ENCODE peak calls at places on chromosome 12, in five cellular contexts. V, W, D, Z and L are unnamed samples. For H3K4me1, the result is how much of the 10 kb centered on the place peaks cover.

GRCh38 chr12:58007875-58008274 is 66.5 kb downstream of the ATP23 start:
- DNase-seq in W (no peak), Z (no peak), V (no peak), D (no peak), L (no peak)

GRCh38 chr12:49232940-49233841 is 31.7 kb upstream of the TUBA1C start:
- DNase-seq in Z (peak), W (peak), V (peak), D (peak), L (peak)

GRCh38 chr12:130737731-130738130 is 21.6 kb upstream of the RIMBP2 start:
- DNase-seq in V (no peak), Z (no peak), W (no peak), D (no peak), L (no peak)

GRCh38 chr12:57221169-57221917 is 4.7 kb downstream of the NXPH4 start:
- DNase-seq in V (no peak), D (no peak), W (no peak), Z (no peak), L (no peak)

GRCh38 chr12:51524386-51524901 is 66.6 kb upstream of the SCN8A start:
- DNase-seq in D (no peak), V (no peak), W (no peak), Z (no peak), L (no peak)

GRCh38 chr12:111937429-111937828 is 75.5 kb downstream of the TMEM116 start:
- DNase-seq in W (no peak), Z (no peak), D (no peak), V (no peak), L (no peak)

GRCh38 chr12:9699898-9700605 is 30.5 kb downstream of the CLEC2D start:
- DNase-seq in Z (no peak), W (no peak), D (no peak), V (no peak), L (no peak)

GRCh38 chr12:78260976-78261375 is 430.3 kb downstream of the NAV3 start:
- DNase-seq in W (no peak), V (no peak), Z (no peak), D (no peak), L (no peak)

GRCh38 chr12:114695305-114695592 is 11.3 kb upstream of the TBX3 start:
- DNase-seq in V (no peak), W (no peak), D (no peak), Z (no peak), L (no peak)

GRCh38 chr12:103387385-103387784 is 108.4 kb downstream of the C12orf42 start:
- DNase-seq in V (no peak), Z (no peak), W (no peak), D (no peak), L (no peak)

GRCh38 chr12:74021937-74022336 is 515.7 kb upstream of the ATXN7L3B start:
- DNase-seq in D (peak), Z (no peak), W (no peak), V (peak), L (no peak)

GRCh38 chr12:48815281-48816110 is 2.8 kb upstream of the CACNB3 start:
- DNase-seq in V (peak), W (peak), Z (peak), D (peak), L (peak)

GRCh38 chr12:85843606-85844325 is 7.6 kb upstream of the RASSF9 start:
- DNase-seq in Z (no peak), D (no peak), V (no peak), W (no peak), L (no peak)

GRCh38 chr12:125399489-125399888 is 334.3 kb downstream of the AACS start:
- DNase-seq in V (no peak), D (no peak), Z (no peak), W (no peak), L (no peak)

GRCh38 chr12:59077153-59077930 is 157.0 kb upstream of the LRIG3 start:
- DNase-seq in V (peak), D (peak), Z (no peak), W (no peak), L (no peak)

GRCh38 chr12:95788637-95789036 is 1.9 kb downstream of the NTN4 start:
- DNase-seq in W (no peak), V (no peak), D (no peak), Z (no peak), L (no peak)

GRCh38 chr12:42922512-42922865 is 332.9 kb upstream of the PRICKLE1 start:
- DNase-seq in W (no peak), D (no peak), V (no peak), Z (no peak), L (no peak)

GRCh38 chr12:85445060-85445938 is 165.3 kb downstream of the ALX1 start:
- DNase-seq in W (no peak), D (peak), V (no peak), Z (no peak), L (no peak)

GRCh38 chr12:44654641-44655625 is 221.2 kb downstream of the NELL2 start:
- DNase-seq in Z (no peak), V (no peak), W (no peak), D (no peak), L (no peak)

GRCh38 chr12:67472551-67472950 is 176.0 kb upstream of the DYRK2 start:
- DNase-seq in Z (peak), W (peak), V (no peak), D (no peak), L (no peak)

GRCh38 chr12:21296751-21297406 is 37.8 kb downstream of the SLCO1A2 start:
- DNase-seq in W (no peak), Z (no peak), D (no peak), V (peak), L (no peak)

GRCh38 chr12:20457582-20457981 is 89.2 kb downstream of the PDE3A start:
- DNase-seq in Z (no peak), V (no peak), W (no peak), D (no peak), L (no peak)

GRCh38 chr12:16939871-16940306 is 333.9 kb upstream of the LMO3 start:
- DNase-seq in W (no peak), V (peak), D (peak), Z (no peak), L (peak)

GRCh38 chr12:55619352-55620138 is 17.1 kb upstream of the OR10P1 start:
- DNase-seq in W (no peak), Z (peak), V (peak), D (peak), L (no peak)

GRCh38 chr12:79360936-79361335 is 329.8 kb downstream of the PAWR start:
- DNase-seq in V (peak), W (no peak), D (no peak), Z (no peak), L (no peak)

GRCh38 chr12:96510306-96510764 is 21.0 kb downstream of the CFAP54 start:
- DNase-seq in W (no peak), D (no peak), V (no peak), Z (peak), L (no peak)

GRCh38 chr12:106767954-106768501 is 6.5 kb upstream of the RIC8B start:
- DNase-seq in V (peak), Z (no peak), D (no peak), W (no peak), L (no peak)

GRCh38 chr12:114684098-114684869 is at the start of gene TBX3:
- DNase-seq in V (peak), W (peak), D (peak), Z (peak), L (peak)

GRCh38 chr12:130819248-130819576 is 19.8 kb downstream of the STX2 start:
- DNase-seq in D (no peak), W (no peak), Z (no peak), V (no peak), L (no peak)

GRCh38 chr12:50166776-50167025 is 468 bp downstream of the CERS5 start:
- DNase-seq in Z (peak), D (peak), V (no peak), W (no peak), L (no peak)

GRCh38 chr12:25725874-25726273 is 172.8 kb upstream of the LMNTD1 start:
- DNase-seq in D (no peak), Z (no peak), W (no peak), V (no peak), L (no peak)

GRCh38 chr12:20350495-20350894 is 17.8 kb upstream of the PDE3A start:
- DNase-seq in D (no peak), V (no peak), Z (no peak), W (no peak), L (no peak)

GRCh38 chr12:84701966-84702365 is 210.6 kb downstream of the SLC6A15 start:
- DNase-seq in W (no peak), D (no peak), Z (no peak), V (no peak), L (no peak)

GRCh38 chr12:118714051-118714460 is 267.3 kb upstream of the SRRM4 start:
- DNase-seq in D (peak), W (no peak), V (peak), Z (peak), L (no peak)

GRCh38 chr12:54282949-54283593 is 2.5 kb downstream of the HNRNPA1 start:
- DNase-seq in D (peak), V (peak), Z (no peak), W (no peak), L (no peak)
- H3K4me1 ChIP-seq in D (under half), V (half or more), Z (under half), W (half or more), L (half or more)

DNA sequence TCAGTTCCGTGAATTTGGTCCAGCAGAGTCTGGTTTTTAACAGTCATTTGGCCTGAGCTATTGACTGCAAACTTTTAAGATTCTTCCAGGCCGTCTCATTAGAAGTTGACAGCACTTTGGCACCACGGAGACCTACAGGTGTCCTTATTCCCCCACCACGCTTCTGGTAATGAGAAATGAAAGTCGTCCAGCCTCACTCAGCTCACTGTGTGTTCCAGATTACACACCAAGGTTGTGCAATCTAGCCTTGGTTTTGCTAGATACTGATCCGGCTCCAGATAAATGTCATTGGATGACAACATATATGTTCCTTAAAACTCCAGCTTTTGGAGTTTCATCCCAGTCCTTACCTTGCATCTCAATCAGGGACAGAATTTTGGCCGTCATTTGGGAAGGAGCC is 210.4 kb downstream of the CHST11 start:
- DNase-seq in V (peak), D (no peak), W (no peak), Z (no peak), L (no peak)
- H3K27ac ChIP-seq in V (peak), D (no peak), W (peak), Z (no peak), L (peak)

GRCh38 chr12:69196302-69197288 is 42.8 kb upstream of the CPSF6 start:
- DNase-seq in W (no peak), Z (no peak), D (peak), V (peak), L (no peak)
- TF ChIP-seq CTCF in W (no peak), Z (no peak), D (peak), V (peak), L (peak)

DNA sequence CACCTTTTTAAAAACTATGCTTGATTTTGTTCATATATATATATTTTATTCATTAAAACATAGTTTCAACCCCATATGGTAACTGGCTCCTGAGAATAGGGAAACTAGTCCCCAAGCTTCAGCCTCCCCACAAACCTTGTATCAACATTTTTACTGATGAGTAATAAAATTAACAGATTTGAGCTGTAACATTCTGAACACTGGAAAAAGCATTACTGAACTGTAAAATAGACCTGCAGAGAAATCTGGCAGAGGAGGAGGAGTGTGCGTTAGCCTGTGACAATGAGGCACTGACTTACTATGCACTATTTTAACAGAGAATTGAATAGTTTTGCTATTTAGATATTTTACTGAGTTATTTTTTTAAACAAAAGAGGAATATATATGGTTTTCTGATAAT is 43.1 kb downstream of the FRS2 start:
- DNase-seq in Z (no peak), V (no peak), W (no peak), D (no peak), L (no peak)
- H3K4me1 ChIP-seq in Z (under half), V (under half), W (under half), D (under half), L (under half)

GRCh38 chr12:121131941-121132341 is 735 bp upstream of the P2RX7 start:
- DNase-seq in Z (no peak), W (no peak), D (no peak), V (no peak), L (no peak)
- H3K27ac ChIP-seq in Z (no peak), W (no peak), D (no peak), V (no peak), L (no peak)

GRCh38 chr12:71639341-71639760 is 24.3 kb downstream of the ZFC3H1 start:
- DNase-seq in Z (peak), W (no peak), V (no peak), D (no peak), L (no peak)

GRCh38 chr12:71645268-71645667 is 18.4 kb downstream of the ZFC3H1 start:
- DNase-seq in Z (no peak), D (no peak), V (no peak), W (no peak), L (no peak)

GRCh38 chr12:71640316-71640715 is 23.3 kb downstream of the ZFC3H1 start:
- DNase-seq in Z (no peak), D (no peak), V (peak), W (no peak), L (no peak)

GRCh38 chr12:71641390-71641789 is 22.3 kb downstream of the ZFC3H1 start:
- DNase-seq in D (no peak), Z (no peak), V (no peak), W (no peak), L (no peak)

DNA sequence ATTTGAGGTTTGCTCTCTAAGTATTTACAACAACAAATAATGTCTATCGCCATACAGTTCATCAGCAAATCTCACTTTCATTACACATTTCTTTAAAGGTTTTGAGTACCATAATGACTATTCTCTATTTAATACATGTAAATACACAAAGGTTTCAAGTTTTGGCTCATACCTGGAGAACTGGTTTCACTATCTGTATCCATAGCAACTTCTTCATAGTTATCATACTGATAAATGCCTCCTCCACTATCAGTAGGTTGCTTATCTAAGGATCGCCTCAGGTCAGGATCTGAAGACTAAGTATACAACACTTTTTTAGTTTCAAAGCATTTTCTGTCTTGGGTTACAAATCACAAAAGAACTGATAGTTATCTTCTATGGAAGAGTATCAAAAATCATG is 21.4 kb downstream of the ZFC3H1 start:
- DNase-seq in D (no peak), Z (no peak), W (no peak), V (no peak), L (no peak)
- TF ChIP-seq CTCF in D (no peak), Z (no peak), W (no peak), V (no peak), L (no peak)